ENCODE peak calls at places on chromosomes 6 and 20, in six cellular contexts. T is WTC11; B is neural crest cell; E is left cardiac atrium; F is CD8-positive, alpha-beta T cell; N is heart right ventricle. Z is an unnamed sample.

GRCh38 chr20:53767206-53767924 is 173.7 kb upstream of the ZNF217 start:
- DNase-seq in E (no peak), B (no peak), N (no peak), F (no peak), T (no peak), Z (no peak)

GRCh38 chr6:158233214-158233795 is 65.2 kb downstream of the GTF2H5 start:
- DNase-seq in T (no peak), N (no peak), B (no peak), E (no peak), F (no peak), Z (no peak)

GRCh38 chr6:32166411-32167061 is 2.1 kb downstream of the EGFL8 start:
- DNase-seq in E (no peak), F (no peak), N (no peak), B (no peak), T (peak; percentile 88), Z (no peak)

GRCh38 chr20:10454135-10454750 is 19.1 kb downstream of the SLX4IP start:
- DNase-seq in N (no peak), T (no peak), F (no peak), B (no peak), E (no peak), Z (no peak)

GRCh38 chr6:157755032-157755751 is 67.9 kb upstream of the SNX9 start:
- DNase-seq in F (no peak), T (no peak), N (no peak), E (no peak), B (no peak), Z (no peak)

GRCh38 chr6:45567879-45568278 is 190.1 kb upstream of the SUPT3H start:
- DNase-seq in T (no peak), B (no peak), N (no peak), F (no peak), E (no peak), Z (no peak)

GRCh38 chr20:62409935-62410741 is 3.1 kb upstream of the CABLES2 start:
- DNase-seq in N (peak; percentile 25), T (peak; percentile 76), F (no peak), E (peak; percentile 48), B (peak; percentile 65), Z (no peak)

GRCh38 chr6:155641603-155642002 is 186.0 kb upstream of the NOX3 start:
- DNase-seq in E (no peak), T (no peak), B (no peak), N (no peak), F (no peak), Z (no peak)

Z was measured in T1000.